ENCODE peak calls at places on chromosomes 4 and X, in five cellular contexts. V, G, D, C and X are unnamed samples.
A peak's percentile ranks its signal among the peaks of the same experiment; 100 is the strongest.

GRCh38 chr4:181432347-181432746 is 810.9 kb upstream of the TENM3 start:
- DNase-seq in V (no peak), G (no peak), D (no peak), C (no peak), X (no peak)

GRCh38 chr4:8728536-8729407 is 136.2 kb downstream of the CPZ start:
- DNase-seq in V (no peak), G (no peak), D (no peak), C (no peak), X (no peak)

GRCh38 chr4:147355849-147356248 is 125.0 kb upstream of the EDNRA start:
- DNase-seq in V (peak; percentile 62), G (peak; percentile 86), D (no peak), C (no peak), X (peak; percentile 91)

GRCh38 chr4:74546020-74546419 is 101.1 kb downstream of the AREG start:
- DNase-seq in V (no peak), G (peak; percentile 87), D (no peak), C (no peak), X (peak; percentile 73)

GRCh38 chr4:183173580-183174526 is 74.8 kb downstream of the WWC2 start:
- DNase-seq in V (no peak), G (peak; percentile 64), D (no peak), C (no peak), X (peak; percentile 76)

GRCh38 chr4:156915216-156915615 is 56.4 kb downstream of the PDGFC start:
- DNase-seq in V (no peak), G (no peak), D (no peak), C (no peak), X (no peak)

GRCh38 chrX:65679071-65679540 is 11.7 kb downstream of the MSN start:
- DNase-seq in V (peak; percentile 93), G (peak; percentile 63), D (no peak), C (no peak), X (peak; percentile 81)

GRCh38 chr4:25413261-25413660 is 36.2 kb downstream of the ANAPC4 start:
- DNase-seq in V (no peak), G (no peak), D (no peak), C (no peak), X (no peak)

GRCh38 chr4:182554736-182555135 is 311.5 kb downstream of the TENM3 start:
- DNase-seq in V (no peak), G (no peak), D (no peak), C (no peak), X (peak; percentile 84)

GRCh38 chrX:103157511-103158316 is 57.2 kb upstream of the BEX4 start:
- DNase-seq in V (peak; percentile 78), G (peak; percentile 52), D (no peak), C (peak; percentile 48), X (peak; percentile 56)

GRCh38 chrX:103151799-103152198 is 58.9 kb upstream of the NXF3 start:
- DNase-seq in V (peak; percentile 69), G (peak; percentile 30), D (no peak), C (no peak), X (no peak)

GRCh38 chrX:103149652-103150051 is 56.7 kb upstream of the NXF3 start:
- DNase-seq in V (no peak), G (no peak), D (no peak), C (no peak), X (no peak)

GRCh38 chrX:103155201-103155600 is 59.7 kb upstream of the BEX4 start:
- DNase-seq in V (no peak), G (peak; percentile 32), D (no peak), C (no peak), X (peak; percentile 63)

DNA sequence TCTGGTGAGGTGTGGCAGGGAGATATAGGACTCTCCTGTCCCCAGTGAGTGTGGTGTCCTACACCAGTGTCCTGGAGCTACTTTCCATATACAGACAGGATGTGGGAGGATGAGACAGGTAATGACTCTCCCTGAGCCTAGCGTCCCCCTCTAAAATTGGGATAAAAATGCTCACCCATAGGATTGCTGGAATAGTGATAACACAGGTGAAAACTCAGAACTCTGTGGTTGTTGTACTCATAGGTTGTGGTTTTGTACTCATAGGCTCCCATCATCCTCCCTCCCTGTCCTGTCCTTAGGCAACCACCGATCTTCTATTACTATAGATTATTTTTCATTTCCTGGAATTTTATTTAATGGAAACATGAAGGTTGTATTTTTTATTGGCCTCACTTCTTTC is 60.7 kb upstream of the NXF3 start:
- DNase-seq in V (peak; percentile 73), G (no peak), D (no peak), C (no peak), X (no peak)
- TF ChIP-seq EZH2 in V (no peak), G (no peak), D (no peak), C (no peak), X (no peak)

GRCh38 chr4:114015444-114015899 is 36.0 kb upstream of the ARSJ start:
- DNase-seq in V (peak; percentile 97), G (peak; percentile 97), D (no peak), C (no peak), X (peak; percentile 100)

GRCh38 chr4:114021445-114021844 is 42.0 kb upstream of the ARSJ start:
- DNase-seq in V (no peak), G (no peak), D (no peak), C (peak; percentile 23), X (no peak)

GRCh38 chr4:114019972-114020358 is 40.5 kb upstream of the ARSJ start:
- DNase-seq in V (no peak), G (no peak), D (no peak), C (no peak), X (no peak)

GRCh38 chr4:114017120-114017917 is 37.9 kb upstream of the ARSJ start:
- DNase-seq in V (peak; percentile 13), G (no peak), D (no peak), C (no peak), X (no peak)

DNA sequence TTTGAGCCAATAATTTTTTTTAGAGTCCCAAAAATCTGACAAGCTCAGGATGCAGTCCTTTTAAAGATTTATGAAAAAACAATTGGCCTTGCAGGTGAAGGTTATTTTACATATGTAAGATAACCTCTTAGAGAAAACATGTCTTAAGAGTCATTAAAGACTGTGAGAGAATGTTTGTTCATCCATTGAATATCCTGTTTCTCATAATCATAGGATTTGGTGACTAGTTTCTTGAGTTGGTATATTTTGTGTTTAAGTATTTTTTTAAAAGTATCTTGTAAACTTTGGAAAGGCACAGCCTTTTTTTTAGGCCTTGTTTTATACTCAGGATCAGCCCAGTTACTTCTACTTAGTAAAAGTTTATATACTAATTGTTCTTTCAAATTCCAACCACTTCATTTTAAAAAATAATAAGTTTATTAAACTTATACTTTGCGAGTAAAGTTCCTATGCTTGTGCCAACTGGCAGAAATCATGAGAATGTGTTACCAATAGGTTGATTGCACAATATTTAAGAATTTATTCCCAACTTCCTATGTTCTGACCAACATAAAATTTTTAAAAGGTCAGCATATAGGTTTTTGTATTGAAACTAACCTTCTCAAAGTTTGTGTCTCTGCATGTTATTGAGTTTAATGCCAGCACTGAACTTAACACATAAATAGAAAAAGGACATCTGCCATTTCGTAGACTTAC is 40.0 kb upstream of the ARSJ start:
- DNase-seq in V (no peak), G (peak; percentile 51), D (no peak), C (no peak), X (peak; percentile 25)
- H2AFZ ChIP-seq in V (peak overlapping the region; percentile 33), G (peak overlapping the region; percentile 6), D (no peak overlapping the region), C (no peak overlapping the region), X (no peak overlapping the region)

GRCh38 chrX:102154218-102154860 is 1.4 kb downstream of the BEX5 start:
- DNase-seq in V (no peak), G (no peak), D (no peak), C (peak; percentile 8), X (no peak)

GRCh38 chrX:102155806-102156179 is at the start of gene BEX5:
- DNase-seq in V (peak; percentile 28), G (peak; percentile 54), D (no peak), C (peak; percentile 79), X (no peak)

GRCh38 chrX:102154900-102155805 is 624 bp downstream of the BEX5 start:
- DNase-seq in V (no peak), G (peak; percentile 8), D (no peak), C (peak; percentile 37), X (no peak)
- H3K4me3 ChIP-seq in V (peak overlapping the region; percentile 62), G (peak overlapping the region; percentile 64), D (peak overlapping the region; percentile 50), C (peak overlapping the region; percentile 81), X (no peak overlapping the region)

GRCh38 chr4:84501197-84501492 is 2.1 kb upstream of the NKX6-1 start:
- DNase-seq in V (no peak), G (no peak), D (no peak), C (no peak), X (no peak)

GRCh38 chr4:84502333-84502954 is 3.4 kb upstream of the NKX6-1 start:
- DNase-seq in V (no peak), G (no peak), D (no peak), C (no peak), X (no peak)

GRCh38 chr4:84502955-84503373 is 3.9 kb upstream of the NKX6-1 start:
- DNase-seq in V (no peak), G (no peak), D (no peak), C (no peak), X (no peak)

GRCh38 chr4:84500386-84501196 is 1.5 kb upstream of the NKX6-1 start:
- DNase-seq in V (no peak), G (no peak), D (no peak), C (no peak), X (no peak)

GRCh38 chr4:84501721-84502267 is 2.7 kb upstream of the NKX6-1 start:
- DNase-seq in V (no peak), G (no peak), D (no peak), C (no peak), X (no peak)
- TF ChIP-seq EZH2 in V (no peak), G (no peak), D (no peak), C (no peak), X (peak; percentile 83)

GRCh38 chrX:108396986-108397385 is 41.2 kb downstream of the COL4A6 start:
- DNase-seq in V (no peak), G (no peak), D (no peak), C (no peak), X (no peak)

GRCh38 chrX:108397627-108398392 is 40.4 kb downstream of the COL4A6 start:
- DNase-seq in V (peak; percentile 89), G (peak; percentile 80), D (no peak), C (no peak), X (peak; percentile 46)

GRCh38 chrX:108399427-108400165 is 38.6 kb downstream of the COL4A6 start:
- DNase-seq in V (peak; percentile 92), G (peak; percentile 66), D (no peak), C (no peak), X (peak; percentile 35)

DNA sequence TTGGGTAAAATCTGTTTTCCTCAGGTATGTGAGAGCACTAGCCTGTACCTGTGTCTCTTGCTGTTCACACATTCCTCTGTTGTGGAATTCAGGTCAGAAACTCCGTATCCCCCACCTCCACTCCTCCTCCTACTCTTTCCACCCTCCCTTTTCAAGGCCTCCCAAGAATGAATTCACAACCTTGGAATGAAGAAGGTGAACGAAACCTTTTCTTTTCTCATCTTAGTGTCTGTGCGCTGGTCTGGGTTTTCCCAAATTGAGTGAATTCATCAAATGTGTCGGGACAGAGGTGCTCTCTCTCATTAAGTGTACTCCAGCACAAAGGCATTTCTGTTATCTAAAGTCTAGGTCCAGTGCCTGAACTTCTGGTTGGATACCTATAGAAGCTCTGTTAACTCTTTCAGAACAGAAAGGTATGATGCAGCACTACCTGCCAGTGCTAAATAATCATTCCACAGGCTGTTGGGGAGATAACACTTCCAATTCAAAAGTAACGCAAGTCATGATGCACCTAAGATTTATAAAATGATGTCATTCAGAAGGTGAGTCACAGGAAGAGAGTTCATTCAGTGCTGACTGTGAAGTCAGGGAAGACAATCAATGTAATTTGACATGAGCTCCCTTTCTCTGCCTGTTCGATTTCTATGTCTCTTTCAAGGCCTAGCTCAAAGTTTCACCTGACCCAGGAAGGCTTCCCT is 41.9 kb downstream of the COL4A6 start:
- DNase-seq in V (peak; percentile 68), G (peak; percentile 36), D (no peak), C (no peak), X (no peak)
- H2AFZ ChIP-seq in V (peak overlapping the region; percentile 5), G (no peak overlapping the region), D (no peak overlapping the region), C (no peak overlapping the region), X (no peak overlapping the region)

GRCh38 chr4:40196260-40196659 is 571 bp upstream of the RHOH start:
- DNase-seq in V (no peak), G (no peak), D (no peak), C (peak; percentile 89), X (no peak)
- H3K4me3 ChIP-seq in V (no peak overlapping the region), G (no peak overlapping the region), D (peak overlapping the region; percentile 88), C (peak overlapping the region; percentile 83), X (no peak overlapping the region)